ENCODE peak calls at places on chromosomes 13 and 19, in ten cellular contexts. Z is EL; U is MCF 10A; L is activated CD4-positive, alpha-beta T cell treated with anti-CD3 and anti-CD28 coated beads, Interleukin-2, amount 50 U/mL, for 24 hours; V is GOT3; M is effector memory CD4-positive, alpha-beta T cell; H is activated CD4-positive, CD25-positive, alpha-beta regulatory T cell treated with anti-CD3 and anti-CD28 coated beads, Interleukin-2, amount 50 U/mL, for 72 hours; K is stimulated activated CD8-positive, alpha-beta memory T cell treated with anti-CD3 and anti-CD28 coated beads, Interleukin-12 subunit alpha, Interleukin-12 subunit beta, amount 100 ng/mL, for 4 hours; A is globus pallidus; E is H54. T is an unnamed sample.

GRCh38 chr19:29941828-29942403 is at the start of gene URI1:
- DNase-seq in E (peak; percentile 93), U (peak; percentile 91), V (peak; percentile 56), H (peak; percentile 98), L (peak; percentile 98), M (peak; percentile 86), K (peak; percentile 94), A (peak; percentile 87), Z (peak; percentile 84), T (peak; percentile 30)

GRCh38 chr13:74194856-74195255 is 60.7 kb upstream of the KLF12 start:
- DNase-seq in K (no peak), Z (no peak), L (no peak), A (no peak), H (no peak), U (no peak), E (no peak), M (no peak), V (no peak), T (no peak)

GRCh38 chr19:15862444-15862843 is 35.4 kb downstream of the CYP4F2 start:
- DNase-seq in Z (no peak), M (no peak), E (no peak), A (no peak), L (no peak), V (no peak), U (no peak), K (no peak), H (no peak), T (no peak)

GRCh38 chr19:34148672-34149185 is 23.6 kb upstream of the LSM14A start:
- DNase-seq in U (no peak), L (no peak), Z (no peak), V (no peak), K (no peak), H (no peak), M (no peak), E (no peak), A (no peak), T (no peak)

GRCh38 chr13:50531917-50532899 is 311.3 kb downstream of the DLEU7 start:
- DNase-seq in E (no peak), M (no peak), L (no peak), V (no peak), Z (peak; percentile 36), K (no peak), U (peak; percentile 42), A (peak; percentile 61), H (no peak), T (no peak)

GRCh38 chr19:51980116-51980736 is 6.4 kb downstream of the ZNF350 start:
- DNase-seq in A (no peak), K (no peak), E (no peak), U (peak; percentile 50), M (no peak), V (no peak), L (no peak), Z (no peak), H (no peak), T (no peak)

GRCh38 chr13:35990196-35990595 is 141.0 kb downstream of the DCLK1 start:
- DNase-seq in U (no peak), H (no peak), M (no peak), Z (no peak), L (no peak), A (no peak), E (no peak), K (no peak), V (no peak), T (no peak)

GRCh38 chr19:7373862-7374261 is 25.1 kb downstream of the ARHGEF18 start:
- DNase-seq in L (no peak), U (no peak), M (no peak), Z (peak; percentile 32), K (no peak), H (no peak), E (no peak), A (no peak), V (no peak), T (no peak)

GRCh38 chr19:49431330-49431749 is 6.2 kb downstream of the GFY start:
- DNase-seq in V (no peak), Z (no peak), H (no peak), M (no peak), U (no peak), K (no peak), A (no peak), E (no peak), L (no peak), T (no peak)

GRCh38 chr13:106246237-106246636 is 289.2 kb downstream of the EFNB2 start:
- DNase-seq in K (no peak), V (no peak), L (no peak), U (no peak), E (no peak), M (no peak), A (no peak), Z (no peak), H (no peak), T (no peak)